ENCODE peak calls at places on chromosome 7, in five cellular contexts. H is activated naive CD4-positive, alpha-beta T cell treated with anti-CD3 and anti-CD28 coated beads for 36 hours; U is GM04503; V is stimulated activated CD8-positive, alpha-beta memory T cell treated with anti-CD3 and anti-CD28 coated beads, Interleukin-4, amount 100 ng/mL, for 24 hours; P is Panc1. K is an unnamed sample.

GRCh38 chr7:50727072-50727471 is 55.6 kb downstream of the GRB10 start:
- DNase-seq in H (peak), P (no peak), V (no peak), U (no peak), K (no peak)

GRCh38 chr7:87671-88070 is 104.7 kb upstream of the FAM20C start:
- DNase-seq in P (no peak), V (no peak), H (no peak), U (no peak), K (peak)

GRCh38 chr7:10643545-10643944 is 330.1 kb upstream of the PHF14 start:
- DNase-seq in V (no peak), P (no peak), H (peak), U (no peak), K (no peak)

GRCh38 chr7:115097175-115097671 is 175.3 kb downstream of the MDFIC start:
- DNase-seq in U (peak), H (no peak), P (no peak), V (no peak), K (no peak)

GRCh38 chr7:152145853-152146466 is 120.5 kb downstream of the GALNT11 start:
- DNase-seq in H (peak), V (no peak), U (peak), P (peak), K (peak)

GRCh38 chr7:100157334-100158228 is 942 bp downstream of the TRAPPC14 start:
- DNase-seq in H (peak), V (no peak), P (no peak), U (no peak), K (peak)

GRCh38 chr7:4699897-4700296 is 17.8 kb downstream of the FOXK1 start:
- DNase-seq in P (no peak), U (no peak), V (no peak), H (no peak), K (no peak)

GRCh38 chr7:2613926-2614613 is 17.7 kb upstream of the TTYH3 start:
- DNase-seq in H (no peak), P (no peak), U (no peak), V (no peak), K (no peak)

GRCh38 chr7:31023877-31024276 is 28.2 kb upstream of the ADCYAP1R1 start:
- DNase-seq in V (no peak), P (no peak), U (no peak), H (peak), K (no peak)

K was measured in Karpas-422.